ENCODE peak calls at places on chromosomes 11 and 22, in eight cellular contexts. B is uterus, R is right lobe of liver, E is AG04450, Z is cardiac fibroblast, C is heart right ventricle, L is neural progenitor cell, G is stomach. Y is an unnamed sample.

GRCh38 chr11:129410561-129410960 is 34.9 kb downstream of the BARX2 start:
- DNase-seq in B (no peak), R (no peak), E (no peak), Z (no peak), C (no peak), L (no peak), G (no peak), Y (no peak)

GRCh38 chr11:20913113-20913512 is 243.7 kb downstream of the NELL1 start:
- DNase-seq in B (no peak), R (no peak), E (no peak), Z (no peak), C (no peak), L (no peak), G (no peak), Y (no peak)

GRCh38 chr11:70872950-70873735 is 379.2 kb downstream of the SHANK2 start:
- DNase-seq in B (no peak), R (no peak), E (no peak), Z (no peak), C (no peak), L (peak), G (no peak), Y (no peak)

GRCh38 chr11:118437736-118438125 is 1.4 kb downstream of the KMT2A start:
- DNase-seq in B (peak), R (peak), E (no peak), Z (no peak), C (peak), L (peak), G (no peak), Y (no peak)

GRCh38 chr11:79296113-79296512 is 144.7 kb downstream of the TENM4 start:
- DNase-seq in B (no peak), R (no peak), E (no peak), Z (no peak), C (no peak), L (no peak), G (no peak), Y (no peak)

GRCh38 chr11:128188346-128189115 is 398.8 kb downstream of the ETS1 start:
- DNase-seq in B (no peak), R (no peak), E (no peak), Z (no peak), C (no peak), L (no peak), G (no peak), Y (no peak)

GRCh38 chr11:131985769-131986393 is 615.5 kb downstream of the NTM start:
- DNase-seq in B (no peak), R (no peak), E (no peak), Z (no peak), C (no peak), L (no peak), G (no peak), Y (no peak)

GRCh38 chr22:41028841-41029240 is 63.6 kb upstream of the EP300 start:
- DNase-seq in B (no peak), R (no peak), E (peak), Z (peak), C (no peak), L (no peak), G (no peak), Y (no peak)

GRCh38 chr22:29607426-29607825 is 4.0 kb downstream of the NF2 start:
- DNase-seq in B (no peak), R (no peak), E (no peak), Z (peak), C (no peak), L (no peak), G (no peak), Y (no peak)

GRCh38 chr11:114153224-114153623 is 93.7 kb downstream of the ZBTB16 start:
- DNase-seq in B (no peak), R (peak), E (no peak), Z (no peak), C (no peak), L (no peak), G (no peak), Y (no peak)

GRCh38 chr22:46609724-46610161 is 10.4 kb upstream of the GRAMD4 start:
- DNase-seq in B (no peak), R (no peak), E (no peak), Z (no peak), C (no peak), L (no peak), G (no peak), Y (no peak)

GRCh38 chr11:102632026-102632425 is 6.9 kb upstream of the MMP20 start:
- DNase-seq in B (no peak), R (no peak), E (no peak), Z (no peak), C (no peak), L (no peak), G (no peak), Y (no peak)

GRCh38 chr22:49232319-49233067 is 595.2 kb downstream of the BRD1 start:
- DNase-seq in B (no peak), R (peak), E (no peak), Z (no peak), C (no peak), L (peak), G (no peak), Y (no peak)

GRCh38 chr22:20127869-20128618 is 3.6 kb upstream of the ZDHHC8 start:
- DNase-seq in B (no peak), R (no peak), E (no peak), Z (no peak), C (no peak), L (no peak), G (no peak), Y (no peak)

GRCh38 chr11:65726660-65727059 is 6.1 kb upstream of the RNASEH2C start:
- DNase-seq in B (no peak), R (no peak), E (no peak), Z (no peak), C (no peak), L (no peak), G (no peak), Y (no peak)

GRCh38 chr11:11876458-11876857 is 34.7 kb downstream of the USP47 start:
- DNase-seq in B (no peak), R (no peak), E (no peak), Z (peak), C (no peak), L (peak), G (no peak), Y (no peak)

GRCh38 chr11:59358595-59358994 is at the start of gene OR5AN1:
- DNase-seq in B (no peak), R (no peak), E (no peak), Z (no peak), C (no peak), L (no peak), G (no peak), Y (no peak)

GRCh38 chr11:7668911-7669310 is 4.4 kb downstream of the CYB5R2 start:
- DNase-seq in B (no peak), R (no peak), E (no peak), Z (peak), C (no peak), L (no peak), G (no peak), Y (no peak)

GRCh38 chr11:27179334-27179733 is 138.7 kb downstream of the BBOX1 start:
- DNase-seq in B (no peak), R (no peak), E (no peak), Z (no peak), C (no peak), L (no peak), G (no peak), Y (no peak)

GRCh38 chr11:68002575-68002942 is 1.3 kb downstream of the UNC93B1 start:
- DNase-seq in B (no peak), R (no peak), E (no peak), Z (no peak), C (no peak), L (no peak), G (no peak), Y (no peak)

GRCh38 chr11:125082611-125083311 is 19.7 kb downstream of the SLC37A2 start:
- DNase-seq in B (no peak), R (no peak), E (no peak), Z (peak), C (no peak), L (no peak), G (no peak), Y (no peak)

GRCh38 chr11:33608386-33608785 is 92.2 kb downstream of the C11orf91 start:
- DNase-seq in B (no peak), R (no peak), E (no peak), Z (no peak), C (no peak), L (no peak), G (no peak), Y (no peak)

GRCh38 chr11:36071917-36072500 is 128.1 kb downstream of the LDLRAD3 start:
- DNase-seq in B (no peak), R (no peak), E (no peak), Z (no peak), C (no peak), L (no peak), G (no peak), Y (no peak)

GRCh38 chr11:106770489-106771100 is 247.7 kb downstream of the GUCY1A2 start:
- DNase-seq in B (no peak), R (no peak), E (no peak), Z (peak), C (no peak), L (no peak), G (no peak), Y (no peak)

GRCh38 chr11:2150206-2150847 is 10.7 kb downstream of the INS start:
- DNase-seq in B (no peak), R (no peak), E (peak), Z (peak), C (no peak), L (peak), G (no peak), Y (peak)

GRCh38 chr11:64787526-64788320 is 9.4 kb upstream of the SF1 start:
- DNase-seq in B (peak), R (peak), E (no peak), Z (peak), C (peak), L (peak), G (peak), Y (peak)

GRCh38 chr11:65489061-65489705 is 9.7 kb upstream of the MALAT1 start:
- DNase-seq in B (peak), R (peak), E (no peak), Z (peak), C (peak), L (peak), G (no peak), Y (no peak)

GRCh38 chr11:47550288-47551052 is 2.5 kb downstream of the CELF1 start:
- DNase-seq in B (no peak), R (no peak), E (no peak), Z (peak), C (no peak), L (no peak), G (no peak), Y (no peak)

GRCh38 chr11:3193373-3194015 is 25.1 kb downstream of the MRGPRG start:
- DNase-seq in B (no peak), R (peak), E (no peak), Z (no peak), C (no peak), L (no peak), G (peak), Y (no peak)

GRCh38 chr11:2761131-2762030 is 61.6 kb upstream of the KCNQ1OT1 start:
- DNase-seq in B (no peak), R (peak), E (no peak), Z (no peak), C (no peak), L (no peak), G (peak), Y (no peak)

GRCh38 chr11:69055598-69056516 is 7.1 kb downstream of the TPCN2 start:
- DNase-seq in B (no peak), R (peak), E (no peak), Z (no peak), C (no peak), L (no peak), G (peak), Y (no peak)

GRCh38 chr11:96155627-96156378 is 187.2 kb downstream of the MAML2 start:
- DNase-seq in B (peak), R (peak), E (peak), Z (peak), C (peak), L (peak), G (peak), Y (no peak)

GRCh38 chr11:119473901-119474681 is 51.1 kb upstream of the THY1 start:
- DNase-seq in B (no peak), R (no peak), E (no peak), Z (no peak), C (no peak), L (no peak), G (no peak), Y (no peak)

GRCh38 chr11:22920939-22921565 is 60.8 kb upstream of the CCDC179 start:
- DNase-seq in B (no peak), R (no peak), E (peak), Z (peak), C (no peak), L (peak), G (no peak), Y (peak)

GRCh38 chr22:49727881-49728563 is 99.7 kb downstream of the BRD1 start:
- DNase-seq in B (no peak), R (no peak), E (no peak), Z (no peak), C (no peak), L (no peak), G (no peak), Y (no peak)

DNA sequence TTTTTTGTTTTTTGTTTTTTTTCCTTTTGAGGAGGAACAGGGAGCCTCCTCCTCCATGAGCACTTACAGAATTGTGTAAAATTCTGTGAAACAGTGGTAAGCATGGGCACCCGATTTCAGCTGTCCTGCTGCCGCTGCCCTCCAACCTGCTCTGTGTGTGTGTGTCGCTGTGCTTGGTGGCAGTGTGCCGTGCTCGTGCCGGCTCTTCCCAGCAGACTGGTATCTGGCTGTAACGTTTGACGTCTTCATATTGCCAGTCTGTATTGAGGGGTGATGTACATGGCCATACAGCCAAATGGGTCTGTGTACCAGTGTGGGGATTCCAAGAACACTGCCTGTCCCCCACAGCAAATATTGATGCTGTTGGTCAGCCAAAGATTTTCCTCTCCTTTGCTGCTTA is 97.1 kb downstream of the CWC15 start:
- DNase-seq in B (no peak), R (no peak), E (no peak), Z (no peak), C (no peak), L (no peak), G (no peak), Y (no peak)
- TF ChIP-seq CTCF in B (no peak), R (no peak), E (no peak), Z (no peak), C (no peak), L (no peak), G (no peak), Y (no peak)

GRCh38 chr11:112871909-112872511 is 89.2 kb upstream of the NCAM1 start:
- DNase-seq in B (no peak), R (no peak), E (no peak), Z (no peak), C (no peak), L (no peak), G (no peak), Y (no peak)

GRCh38 chr11:112880454-112880853 is 80.8 kb upstream of the NCAM1 start:
- DNase-seq in B (no peak), R (no peak), E (no peak), Z (no peak), C (no peak), L (no peak), G (no peak), Y (no peak)

GRCh38 chr11:112877561-112877960 is 83.7 kb upstream of the NCAM1 start:
- DNase-seq in B (no peak), R (no peak), E (no peak), Z (no peak), C (no peak), L (peak), G (no peak), Y (no peak)

GRCh38 chr11:112878228-112878627 is 83.0 kb upstream of the NCAM1 start:
- DNase-seq in B (no peak), R (no peak), E (no peak), Z (no peak), C (no peak), L (peak), G (no peak), Y (no peak)

GRCh38 chr11:112874959-112875358 is 86.3 kb upstream of the NCAM1 start:
- DNase-seq in B (no peak), R (no peak), E (no peak), Z (no peak), C (no peak), L (no peak), G (no peak), Y (no peak)
- H3K4me3 ChIP-seq in B (no peak), R (no peak), E (no peak), Z (no peak), C (no peak), L (no peak), G (no peak), Y (no peak)

GRCh38 chr11:73137262-73137941 is 4.7 kb downstream of the FCHSD2 start:
- DNase-seq in B (no peak), R (no peak), E (no peak), Z (no peak), C (no peak), L (no peak), G (no peak), Y (no peak)
- TF ChIP-seq CTCF in B (no peak), R (no peak), E (peak), Z (no peak), C (no peak), L (no peak), G (no peak), Y (no peak)

GRCh38 chr22:35359380-35360065 is 21.4 kb upstream of the HMOX1 start:
- DNase-seq in B (no peak), R (no peak), E (no peak), Z (no peak), C (no peak), L (no peak), G (no peak), Y (no peak)

GRCh38 chr22:35363571-35364086 is 17.3 kb upstream of the HMOX1 start:
- DNase-seq in B (no peak), R (no peak), E (no peak), Z (no peak), C (no peak), L (no peak), G (no peak), Y (no peak)

GRCh38 chr22:35357883-35358621 is 22.8 kb upstream of the HMOX1 start:
- DNase-seq in B (no peak), R (no peak), E (no peak), Z (peak), C (no peak), L (no peak), G (no peak), Y (no peak)

GRCh38 chr22:35355744-35356420 is 25.0 kb upstream of the HMOX1 start:
- DNase-seq in B (peak), R (no peak), E (no peak), Z (peak), C (no peak), L (no peak), G (no peak), Y (no peak)

DNA sequence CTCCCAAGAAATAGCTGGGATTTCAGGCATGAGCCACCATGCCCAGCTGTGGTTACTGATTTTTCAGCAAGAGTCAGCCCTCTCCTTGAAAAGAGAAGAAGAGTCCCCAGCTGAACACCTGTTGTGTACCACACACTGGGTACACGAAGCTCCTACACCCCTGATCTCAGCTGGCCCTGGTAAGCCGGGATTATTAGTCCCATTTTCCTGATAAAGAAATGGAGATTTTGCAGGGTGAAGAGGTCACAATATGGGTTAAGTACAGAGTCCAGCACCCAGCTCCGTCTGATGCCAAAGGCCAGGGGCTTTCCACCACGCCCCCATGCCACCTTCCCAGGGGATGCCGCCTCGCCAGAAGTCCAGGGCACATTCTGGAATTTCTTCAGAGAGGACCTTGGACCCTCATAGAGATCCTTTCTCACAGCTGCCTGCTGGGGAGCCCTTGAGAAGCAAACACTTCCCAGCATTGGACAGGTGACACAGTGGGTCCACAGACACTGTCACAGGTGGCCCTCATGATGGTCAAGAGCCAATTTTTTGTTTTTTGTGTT is 19.8 kb upstream of the HMOX1 start:
- DNase-seq in B (no peak), R (no peak), E (no peak), Z (no peak), C (no peak), L (no peak), G (no peak), Y (no peak)
- H3K4me3 ChIP-seq in B (no peak), R (no peak), E (no peak), Z (no peak), C (no peak), L (no peak), G (no peak), Y (no peak)

GRCh38 chr22:45554040-45554406 is 51.3 kb downstream of the FBLN1 start:
- DNase-seq in B (no peak), R (no peak), E (no peak), Z (no peak), C (no peak), L (no peak), G (no peak), Y (no peak)
- TF ChIP-seq CTCF in B (no peak), R (no peak), E (no peak), Z (no peak), C (peak), L (no peak), G (no peak), Y (peak)